ENCODE peak calls at places on chromosomes 13 and 19, in eight cellular contexts. K is memory B cell; Q is caudate nucleus; D is activated CD4-positive, alpha-beta T cell treated with anti-CD3 and anti-CD28 coated beads, Interleukin-2, amount 50 U/mL, for 24 hours; O is stromal cell of bone marrow; B is HFF-Myc; W is tibial artery; U is myocyte. F is an unnamed sample.

GRCh38 chr19:19315444-19315843 is 4.9 kb downstream of the SUGP1 start:
- DNase-seq in U (no peak), D (no peak), B (no peak), Q (no peak), W (no peak), O (no peak), K (no peak), F (no peak)

GRCh38 chr19:13036366-13036976 is 41.2 kb downstream of the NFIX start:
- DNase-seq in Q (no peak), W (peak; percentile 92), B (no peak), O (no peak), D (no peak), K (no peak), U (peak; percentile 94), F (peak; percentile 62)

GRCh38 chr19:30479657-30480056 is 107.5 kb downstream of the ZNF536 start:
- DNase-seq in W (no peak), B (no peak), D (no peak), K (no peak), Q (no peak), O (no peak), U (no peak), F (no peak)

GRCh38 chr19:5627395-5627904 is 4.6 kb downstream of the SAFB start:
- DNase-seq in O (no peak), K (peak; percentile 32), B (peak; percentile 40), U (peak; percentile 30), D (peak; percentile 11), Q (no peak), W (peak; percentile 74), F (no peak)

GRCh38 chr19:18436651-18437478 is 1.1 kb downstream of the ISYNA1 start:
- DNase-seq in U (peak; percentile 70), D (peak; percentile 46), B (peak; percentile 70), K (no peak), O (no peak), Q (no peak), W (peak; percentile 90), F (peak; percentile 84)

GRCh38 chr13:113620036-113620435 is 35.5 kb downstream of the TFDP1 start:
- DNase-seq in U (no peak), D (no peak), B (no peak), W (no peak), O (no peak), K (no peak), Q (peak; percentile 42), F (no peak)

GRCh38 chr13:78689011-78689410 is 30.1 kb upstream of the OBI1 start:
- DNase-seq in W (no peak), Q (no peak), U (peak; percentile 16), D (no peak), O (no peak), K (no peak), B (no peak), F (no peak)

GRCh38 chr19:23999821-24000610 is 85.3 kb downstream of the ZNF726 start:
- DNase-seq in D (no peak), W (no peak), O (no peak), K (no peak), U (no peak), Q (no peak), B (no peak), F (no peak)